ENCODE peak calls at places on chromosomes 12 and 14, in ten cellular contexts. One of them, this sample, is unnamed.

GRCh38 chr12:129887047-129887568 is 16.7 kb downstream of the TMEM132D start:
- DNase-seq in endothelial cell of umbilical vein: no peak
- DNase-seq in heart left ventricle: no peak
- DNase-seq in ovary: no peak
- DNase-seq in NB4: no peak
- DNase-seq in tibial nerve: no peak
- DNase-seq in A549: no peak
- DNase-seq in transverse colon: no peak
- DNase-seq in spleen: no peak
- DNase-seq in stomach: no peak
- DNase-seq in this sample: no peak

GRCh38 chr14:73124180-73124894 is 12.0 kb upstream of the PSEN1 start:
- DNase-seq in tibial nerve: no peak
- DNase-seq in ovary: no peak
- DNase-seq in A549: no peak
- DNase-seq in transverse colon: no peak
- DNase-seq in stomach: no peak
- DNase-seq in endothelial cell of umbilical vein: no peak
- DNase-seq in spleen: no peak
- DNase-seq in heart left ventricle: no peak
- DNase-seq in NB4: no peak
- DNase-seq in this sample: no peak

GRCh38 chr14:102424923-102425322 is 62.2 kb downstream of the TECPR2 start:
- DNase-seq in A549: no peak
- DNase-seq in endothelial cell of umbilical vein: no peak
- DNase-seq in tibial nerve: no peak
- DNase-seq in transverse colon: no peak
- DNase-seq in spleen: no peak
- DNase-seq in stomach: no peak
- DNase-seq in ovary: no peak
- DNase-seq in heart left ventricle: no peak
- DNase-seq in NB4: no peak
- DNase-seq in this sample: peak

GRCh38 chr14:40318211-40318719 is 886.0 kb upstream of the FBXO33 start:
- DNase-seq in tibial nerve: no peak
- DNase-seq in transverse colon: no peak
- DNase-seq in heart left ventricle: no peak
- DNase-seq in NB4: no peak
- DNase-seq in endothelial cell of umbilical vein: no peak
- DNase-seq in ovary: no peak
- DNase-seq in A549: no peak
- DNase-seq in stomach: no peak
- DNase-seq in spleen: no peak
- DNase-seq in this sample: no peak

GRCh38 chr12:8996682-8997405 is 7.5 kb downstream of the KLRG1 start:
- DNase-seq in spleen: no peak
- DNase-seq in A549: no peak
- DNase-seq in heart left ventricle: no peak
- DNase-seq in tibial nerve: no peak
- DNase-seq in stomach: no peak
- DNase-seq in ovary: no peak
- DNase-seq in NB4: peak
- DNase-seq in endothelial cell of umbilical vein: peak
- DNase-seq in transverse colon: no peak
- DNase-seq in this sample: no peak

GRCh38 chr14:97411938-97412612 is 614.9 kb downstream of the VRK1 start:
- DNase-seq in heart left ventricle: no peak
- DNase-seq in endothelial cell of umbilical vein: no peak
- DNase-seq in NB4: no peak
- DNase-seq in ovary: no peak
- DNase-seq in stomach: no peak
- DNase-seq in tibial nerve: no peak
- DNase-seq in transverse colon: no peak
- DNase-seq in A549: no peak
- DNase-seq in spleen: no peak
- DNase-seq in this sample: peak

GRCh38 chr14:34956906-34957305 is 25.9 kb upstream of the SRP54 start:
- DNase-seq in ovary: no peak
- DNase-seq in stomach: no peak
- DNase-seq in heart left ventricle: no peak
- DNase-seq in endothelial cell of umbilical vein: no peak
- DNase-seq in A549: no peak
- DNase-seq in tibial nerve: no peak
- DNase-seq in NB4: no peak
- DNase-seq in spleen: no peak
- DNase-seq in transverse colon: no peak
- DNase-seq in this sample: no peak

GRCh38 chr12:3204716-3205617 is 127.8 kb downstream of the TSPAN9 start:
- DNase-seq in spleen: no peak
- DNase-seq in heart left ventricle: no peak
- DNase-seq in tibial nerve: no peak
- DNase-seq in NB4: no peak
- DNase-seq in transverse colon: no peak
- DNase-seq in stomach: no peak
- DNase-seq in A549: no peak
- DNase-seq in ovary: no peak
- DNase-seq in endothelial cell of umbilical vein: no peak
- DNase-seq in this sample: no peak

GRCh38 chr14:104135904-104136471 is 2.4 kb upstream of the KIF26A start:
- DNase-seq in NB4: no peak
- DNase-seq in spleen: peak
- DNase-seq in stomach: no peak
- DNase-seq in heart left ventricle: peak
- DNase-seq in transverse colon: no peak
- DNase-seq in A549: no peak
- DNase-seq in endothelial cell of umbilical vein: no peak
- DNase-seq in tibial nerve: no peak
- DNase-seq in ovary: peak
- DNase-seq in this sample: no peak

GRCh38 chr14:54589076-54589475 is 22.1 kb downstream of the SAMD4A start:
- DNase-seq in spleen: no peak
- DNase-seq in ovary: no peak
- DNase-seq in endothelial cell of umbilical vein: no peak
- DNase-seq in heart left ventricle: no peak
- DNase-seq in A549: no peak
- DNase-seq in NB4: no peak
- DNase-seq in tibial nerve: no peak
- DNase-seq in stomach: no peak
- DNase-seq in transverse colon: no peak
- DNase-seq in this sample: no peak

GRCh38 chr14:95530461-95531170 is 4.2 kb upstream of the GLRX5 start:
- DNase-seq in heart left ventricle: no peak
- DNase-seq in ovary: no peak
- DNase-seq in endothelial cell of umbilical vein: no peak
- DNase-seq in transverse colon: no peak
- DNase-seq in NB4: no peak
- DNase-seq in tibial nerve: no peak
- DNase-seq in spleen: no peak
- DNase-seq in A549: no peak
- DNase-seq in stomach: no peak
- DNase-seq in this sample: no peak

GRCh38 chr12:14841761-14842160 is 1.6 kb downstream of the ART4 start:
- DNase-seq in stomach: no peak
- DNase-seq in tibial nerve: no peak
- DNase-seq in heart left ventricle: peak
- DNase-seq in spleen: no peak
- DNase-seq in endothelial cell of umbilical vein: peak
- DNase-seq in NB4: no peak
- DNase-seq in A549: peak
- DNase-seq in transverse colon: peak
- DNase-seq in ovary: no peak
- DNase-seq in this sample: peak

GRCh38 chr14:30295980-30296379 is 263.0 kb upstream of the G2E3 start:
- DNase-seq in A549: no peak
- DNase-seq in heart left ventricle: no peak
- DNase-seq in ovary: no peak
- DNase-seq in tibial nerve: no peak
- DNase-seq in spleen: no peak
- DNase-seq in stomach: no peak
- DNase-seq in endothelial cell of umbilical vein: no peak
- DNase-seq in transverse colon: no peak
- DNase-seq in NB4: no peak
- DNase-seq in this sample: no peak

GRCh38 chr12:10213168-10214130 is 772 bp downstream of the GABARAPL1 start:
- DNase-seq in spleen: peak
- DNase-seq in A549: peak
- DNase-seq in stomach: peak
- DNase-seq in tibial nerve: peak
- DNase-seq in ovary: peak
- DNase-seq in heart left ventricle: peak
- DNase-seq in NB4: peak
- DNase-seq in transverse colon: peak
- DNase-seq in endothelial cell of umbilical vein: peak
- DNase-seq in this sample: peak

GRCh38 chr12:48296586-48297396 is 53.9 kb downstream of the ZNF641 start:
- DNase-seq in ovary: peak
- DNase-seq in A549: peak
- DNase-seq in tibial nerve: peak
- DNase-seq in heart left ventricle: peak
- DNase-seq in transverse colon: peak
- DNase-seq in spleen: peak
- DNase-seq in NB4: peak
- DNase-seq in endothelial cell of umbilical vein: peak
- DNase-seq in stomach: peak
- DNase-seq in this sample: peak

DNA sequence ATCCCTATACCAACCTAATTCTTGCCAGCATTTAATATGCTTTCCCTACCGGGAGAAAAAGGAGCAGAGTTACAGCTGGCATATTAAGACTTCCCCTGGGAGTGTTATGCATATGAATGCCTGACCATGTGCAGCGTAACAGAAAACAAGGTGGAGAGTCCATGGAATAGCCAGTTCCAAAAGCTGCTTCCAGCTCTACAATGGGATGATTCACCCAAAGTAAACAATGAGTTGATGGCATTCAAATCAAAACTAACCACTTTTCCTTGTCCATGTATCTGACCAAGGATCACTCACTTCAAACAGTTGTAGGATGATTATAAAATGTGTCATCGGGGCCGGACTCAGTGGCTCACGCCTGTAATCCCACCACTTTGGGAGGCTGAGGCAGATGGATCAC is 48.2 kb upstream of the BICDL1 start:
- DNase-seq in spleen: peak
- DNase-seq in A549: peak
- DNase-seq in endothelial cell of umbilical vein: peak
- DNase-seq in tibial nerve: no peak
- DNase-seq in stomach: no peak
- DNase-seq in heart left ventricle: no peak
- DNase-seq in NB4: no peak
- DNase-seq in transverse colon: no peak
- DNase-seq in ovary: no peak
- DNase-seq in this sample: no peak
- TF ChIP-seq CTCF in spleen: no peak
- TF ChIP-seq CTCF in A549: no peak
- TF ChIP-seq CTCF in endothelial cell of umbilical vein: no peak
- TF ChIP-seq CTCF in tibial nerve: no peak
- TF ChIP-seq CTCF in stomach: no peak
- TF ChIP-seq CTCF in heart left ventricle: no peak
- TF ChIP-seq CTCF in NB4: no peak
- TF ChIP-seq CTCF in transverse colon: no peak
- TF ChIP-seq CTCF in ovary: no peak
- TF ChIP-seq CTCF in this sample: no peak

DNA sequence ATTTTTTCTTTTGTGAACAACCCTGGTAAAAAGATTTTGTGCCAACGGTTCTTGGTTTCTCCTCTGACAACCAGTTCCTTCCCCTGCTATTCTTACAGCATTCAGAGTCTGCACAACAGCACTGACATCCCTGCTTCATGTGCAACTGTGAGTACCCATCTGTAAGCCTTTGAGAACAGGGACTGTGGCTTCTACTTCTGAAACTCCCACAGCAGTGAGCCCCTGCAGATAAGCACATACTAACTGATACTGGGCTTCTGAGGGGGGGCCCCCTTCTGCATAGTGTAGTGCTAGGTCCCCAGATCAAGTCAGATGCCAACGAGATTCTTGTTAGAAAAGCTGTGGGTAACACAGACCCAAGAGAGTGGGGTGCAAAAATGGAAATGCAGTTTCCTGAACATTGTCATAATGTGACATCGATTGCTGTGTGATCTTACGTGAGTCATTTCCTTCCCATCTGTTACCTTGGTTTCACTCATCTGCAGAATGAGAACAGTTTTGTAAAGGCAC is 11.1 kb upstream of the NINJ2 start:
- DNase-seq in tibial nerve: no peak
- DNase-seq in stomach: no peak
- DNase-seq in NB4: peak
- DNase-seq in spleen: no peak
- DNase-seq in endothelial cell of umbilical vein: peak
- DNase-seq in heart left ventricle: no peak
- DNase-seq in A549: no peak
- DNase-seq in ovary: no peak
- DNase-seq in transverse colon: no peak
- DNase-seq in this sample: no peak
- TF ChIP-seq POLR2A in tibial nerve: no peak
- TF ChIP-seq POLR2A in stomach: no peak
- TF ChIP-seq POLR2A in NB4: no peak
- TF ChIP-seq POLR2A in spleen: no peak
- TF ChIP-seq POLR2A in endothelial cell of umbilical vein: no peak
- TF ChIP-seq POLR2A in heart left ventricle: no peak
- TF ChIP-seq POLR2A in A549: no peak
- TF ChIP-seq POLR2A in ovary: no peak
- TF ChIP-seq POLR2A in transverse colon: no peak
- TF ChIP-seq POLR2A in this sample: no peak

GRCh38 chr12:92927055-92927435 is 2.0 kb downstream of the EEA1 start:
- DNase-seq in transverse colon: no peak
- DNase-seq in A549: peak
- DNase-seq in stomach: no peak
- DNase-seq in NB4: peak
- DNase-seq in spleen: no peak
- DNase-seq in heart left ventricle: no peak
- DNase-seq in ovary: no peak
- DNase-seq in endothelial cell of umbilical vein: peak
- DNase-seq in tibial nerve: no peak
- DNase-seq in this sample: no peak
- H3K4me3 ChIP-seq in transverse colon: no peak
- H3K4me3 ChIP-seq in A549: peak
- H3K4me3 ChIP-seq in stomach: no peak
- H3K4me3 ChIP-seq in NB4: peak
- H3K4me3 ChIP-seq in spleen: peak
- H3K4me3 ChIP-seq in heart left ventricle: peak
- H3K4me3 ChIP-seq in ovary: no peak
- H3K4me3 ChIP-seq in endothelial cell of umbilical vein: no peak
- H3K4me3 ChIP-seq in tibial nerve: no peak
- H3K4me3 ChIP-seq in this sample: no peak

GRCh38 chr12:86697916-86698315 is 441.7 kb upstream of the MGAT4C start:
- DNase-seq in heart left ventricle: no peak
- DNase-seq in NB4: no peak
- DNase-seq in endothelial cell of umbilical vein: no peak
- DNase-seq in tibial nerve: no peak
- DNase-seq in transverse colon: no peak
- DNase-seq in A549: no peak
- DNase-seq in stomach: no peak
- DNase-seq in spleen: no peak
- DNase-seq in ovary: no peak
- DNase-seq in this sample: no peak

DNA sequence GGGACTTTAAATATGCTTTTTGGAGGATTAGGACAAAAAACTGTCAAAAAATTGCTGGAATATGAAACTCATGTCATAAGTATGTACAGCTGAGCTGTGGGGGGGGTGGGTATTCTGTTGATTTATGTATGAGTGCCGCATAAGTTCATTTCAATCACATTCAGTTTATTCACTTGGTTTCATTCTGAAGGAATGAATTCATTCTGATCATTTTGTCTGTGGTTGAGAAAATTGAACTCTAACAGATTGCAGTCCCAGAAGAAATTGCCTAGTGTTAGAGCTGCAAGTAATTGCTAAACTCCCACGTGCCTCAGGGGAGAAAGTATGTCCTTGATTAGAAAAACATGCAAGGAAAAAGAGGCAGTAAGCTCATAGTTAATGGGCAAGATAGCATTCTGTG is 442.4 kb upstream of the MGAT4C start:
- DNase-seq in NB4: peak
- DNase-seq in stomach: no peak
- DNase-seq in spleen: no peak
- DNase-seq in endothelial cell of umbilical vein: no peak
- DNase-seq in transverse colon: no peak
- DNase-seq in ovary: no peak
- DNase-seq in tibial nerve: no peak
- DNase-seq in heart left ventricle: no peak
- DNase-seq in A549: no peak
- DNase-seq in this sample: no peak
- TF ChIP-seq CTCF in NB4: no peak
- TF ChIP-seq CTCF in stomach: no peak
- TF ChIP-seq CTCF in spleen: no peak
- TF ChIP-seq CTCF in endothelial cell of umbilical vein: no peak
- TF ChIP-seq CTCF in transverse colon: no peak
- TF ChIP-seq CTCF in ovary: no peak
- TF ChIP-seq CTCF in tibial nerve: no peak
- TF ChIP-seq CTCF in heart left ventricle: no peak
- TF ChIP-seq CTCF in A549: no peak
- TF ChIP-seq CTCF in this sample: no peak